ENCODE peak calls at places on chromosomes 11 and 22, in ten cellular contexts. One of them, this sample, is unnamed. For H3K4me1, the result is how much of the 10 kb centered on the place peaks cover.

GRCh38 chr11:84899740-84900139 is 727.4 kb downstream of the DLG2 start:
- DNase-seq in IMR-90: peak
- DNase-seq in endothelial cell of umbilical vein: no peak
- DNase-seq in HCT116: peak
- DNase-seq in GM23248: peak
- DNase-seq in mesenchymal stem cell: peak
- DNase-seq in neuronal stem cell: no peak
- DNase-seq in H1: no peak
- DNase-seq in neural progenitor cell: peak
- DNase-seq in DND-41: no peak
- DNase-seq in this sample: no peak

GRCh38 chr11:114848027-114848426 is 169.7 kb downstream of the NXPE2 start:
- DNase-seq in IMR-90: no peak
- DNase-seq in endothelial cell of umbilical vein: no peak
- DNase-seq in HCT116: no peak
- DNase-seq in GM23248: no peak
- DNase-seq in mesenchymal stem cell: no peak
- DNase-seq in neuronal stem cell: no peak
- DNase-seq in H1: no peak
- DNase-seq in neural progenitor cell: no peak
- DNase-seq in DND-41: no peak
- DNase-seq in this sample: no peak

GRCh38 chr11:33377852-33378385 is 120.7 kb downstream of the HIPK3 start:
- DNase-seq in IMR-90: peak
- DNase-seq in endothelial cell of umbilical vein: peak
- DNase-seq in HCT116: no peak
- DNase-seq in GM23248: peak
- DNase-seq in mesenchymal stem cell: no peak
- DNase-seq in neuronal stem cell: no peak
- DNase-seq in H1: no peak
- DNase-seq in neural progenitor cell: no peak
- DNase-seq in DND-41: no peak
- DNase-seq in this sample: no peak

GRCh38 chr11:61739966-61740365 is 12.5 kb upstream of the MYRF start:
- DNase-seq in IMR-90: no peak
- DNase-seq in endothelial cell of umbilical vein: no peak
- DNase-seq in HCT116: no peak
- DNase-seq in GM23248: no peak
- DNase-seq in mesenchymal stem cell: no peak
- DNase-seq in neuronal stem cell: no peak
- DNase-seq in H1: no peak
- DNase-seq in neural progenitor cell: no peak
- DNase-seq in DND-41: no peak
- DNase-seq in this sample: no peak

GRCh38 chr22:16963189-16963945 is 44.7 kb downstream of the GAB4 start:
- DNase-seq in IMR-90: no peak
- DNase-seq in endothelial cell of umbilical vein: no peak
- DNase-seq in HCT116: no peak
- DNase-seq in GM23248: no peak
- DNase-seq in mesenchymal stem cell: no peak
- DNase-seq in neuronal stem cell: no peak
- DNase-seq in H1: no peak
- DNase-seq in neural progenitor cell: no peak
- DNase-seq in DND-41: no peak
- DNase-seq in this sample: no peak

GRCh38 chr22:36453855-36454378 is 27.5 kb downstream of the TXN2 start:
- DNase-seq in IMR-90: no peak
- DNase-seq in endothelial cell of umbilical vein: no peak
- DNase-seq in HCT116: no peak
- DNase-seq in GM23248: no peak
- DNase-seq in mesenchymal stem cell: no peak
- DNase-seq in neuronal stem cell: no peak
- DNase-seq in H1: no peak
- DNase-seq in neural progenitor cell: no peak
- DNase-seq in DND-41: no peak
- DNase-seq in this sample: no peak

GRCh38 chr11:131962818-131963217 is 592.4 kb downstream of the NTM start:
- DNase-seq in IMR-90: no peak
- DNase-seq in endothelial cell of umbilical vein: no peak
- DNase-seq in HCT116: no peak
- DNase-seq in GM23248: no peak
- DNase-seq in mesenchymal stem cell: no peak
- DNase-seq in neuronal stem cell: no peak
- DNase-seq in H1: no peak
- DNase-seq in neural progenitor cell: no peak
- DNase-seq in DND-41: no peak
- DNase-seq in this sample: no peak

GRCh38 chr11:31810779-31811647 is at the start of gene PAX6:
- DNase-seq in IMR-90: peak
- DNase-seq in endothelial cell of umbilical vein: peak
- DNase-seq in HCT116: peak
- DNase-seq in GM23248: peak
- DNase-seq in mesenchymal stem cell: no peak
- DNase-seq in neuronal stem cell: peak
- DNase-seq in H1: no peak
- DNase-seq in neural progenitor cell: peak
- DNase-seq in DND-41: no peak
- DNase-seq in this sample: no peak

GRCh38 chr22:41535244-41535643 is 9.0 kb downstream of the POLR3H start:
- DNase-seq in IMR-90: no peak
- DNase-seq in endothelial cell of umbilical vein: no peak
- DNase-seq in HCT116: no peak
- DNase-seq in GM23248: peak
- DNase-seq in mesenchymal stem cell: peak
- DNase-seq in neuronal stem cell: no peak
- DNase-seq in H1: no peak
- DNase-seq in neural progenitor cell: peak
- DNase-seq in DND-41: no peak
- DNase-seq in this sample: no peak

GRCh38 chr22:41531422-41531727 is 12.9 kb downstream of the POLR3H start:
- DNase-seq in IMR-90: no peak
- DNase-seq in endothelial cell of umbilical vein: no peak
- DNase-seq in HCT116: no peak
- DNase-seq in GM23248: no peak
- DNase-seq in mesenchymal stem cell: no peak
- DNase-seq in neuronal stem cell: no peak
- DNase-seq in H1: no peak
- DNase-seq in neural progenitor cell: no peak
- DNase-seq in DND-41: no peak
- DNase-seq in this sample: no peak

GRCh38 chr22:41534219-41534618 is 10.1 kb downstream of the POLR3H start:
- DNase-seq in IMR-90: no peak
- DNase-seq in endothelial cell of umbilical vein: no peak
- DNase-seq in HCT116: no peak
- DNase-seq in GM23248: no peak
- DNase-seq in mesenchymal stem cell: no peak
- DNase-seq in neuronal stem cell: no peak
- DNase-seq in H1: no peak
- DNase-seq in neural progenitor cell: no peak
- DNase-seq in DND-41: no peak
- DNase-seq in this sample: no peak

GRCh38 chr22:41531736-41532477 is 12.4 kb downstream of the POLR3H start:
- DNase-seq in IMR-90: no peak
- DNase-seq in endothelial cell of umbilical vein: no peak
- DNase-seq in HCT116: no peak
- DNase-seq in GM23248: no peak
- DNase-seq in mesenchymal stem cell: no peak
- DNase-seq in neuronal stem cell: no peak
- DNase-seq in H1: no peak
- DNase-seq in neural progenitor cell: no peak
- DNase-seq in DND-41: no peak
- DNase-seq in this sample: no peak

DNA sequence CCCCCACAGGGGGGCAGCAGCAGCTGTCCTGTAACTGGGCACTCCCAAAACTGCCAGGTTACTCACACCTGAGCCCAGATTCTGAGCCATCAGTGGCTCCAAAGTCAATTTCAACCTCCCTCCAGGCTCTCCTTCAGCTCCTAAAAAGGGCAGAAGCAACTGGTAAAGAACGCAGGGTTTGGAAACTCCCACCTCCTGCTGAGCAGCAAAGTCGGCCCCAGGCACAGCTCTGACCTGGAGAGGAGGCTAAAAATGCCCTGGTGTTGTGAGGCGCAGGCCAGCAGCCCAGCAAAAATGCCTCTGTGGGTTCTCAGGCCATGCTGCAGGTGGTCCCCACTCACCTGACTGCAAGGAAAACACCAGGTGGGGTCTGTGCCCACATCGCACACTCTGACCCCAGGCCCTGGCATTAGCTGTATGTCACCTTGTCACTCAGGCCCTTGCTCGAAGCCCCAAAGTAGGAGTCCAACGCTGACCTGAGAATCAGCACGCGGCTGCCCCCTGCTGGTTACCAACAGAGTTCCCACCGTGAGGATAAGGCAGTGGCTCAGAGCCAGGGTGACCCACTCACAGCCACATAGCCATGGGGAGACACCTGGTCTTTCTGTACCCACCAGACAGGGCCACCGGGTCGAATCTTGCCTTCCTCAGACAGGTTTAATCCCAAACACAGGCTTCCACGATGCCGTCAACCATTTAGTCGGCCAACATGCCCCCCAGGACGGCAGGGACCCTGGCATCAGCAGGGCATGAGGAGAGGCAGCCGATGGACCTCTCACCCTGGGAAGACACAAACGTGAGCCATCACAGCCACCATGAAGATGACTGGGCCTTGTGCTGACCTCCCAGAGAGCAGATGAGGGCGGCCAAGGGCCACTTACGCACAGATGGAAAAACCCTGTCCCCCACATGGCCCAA is 11.1 kb downstream of the POLR3H start:
- DNase-seq in IMR-90: peak
- DNase-seq in endothelial cell of umbilical vein: peak
- DNase-seq in HCT116: no peak
- DNase-seq in GM23248: peak
- DNase-seq in mesenchymal stem cell: peak
- DNase-seq in neuronal stem cell: peak
- DNase-seq in H1: no peak
- DNase-seq in neural progenitor cell: peak
- DNase-seq in DND-41: peak
- DNase-seq in this sample: peak
- H3K9ac ChIP-seq in IMR-90: no peak
- H3K9ac ChIP-seq in endothelial cell of umbilical vein: no peak
- H3K9ac ChIP-seq in HCT116: no peak
- H3K9ac ChIP-seq in GM23248: no peak
- H3K9ac ChIP-seq in mesenchymal stem cell: no peak
- H3K9ac ChIP-seq in neuronal stem cell: no peak
- H3K9ac ChIP-seq in H1: no peak
- H3K9ac ChIP-seq in neural progenitor cell: no peak
- H3K9ac ChIP-seq in DND-41: no peak
- H3K9ac ChIP-seq in this sample: no peak

GRCh38 chr11:1010006-1010405 is 26.5 kb downstream of the MUC6 start:
- DNase-seq in IMR-90: no peak
- DNase-seq in endothelial cell of umbilical vein: no peak
- DNase-seq in HCT116: no peak
- DNase-seq in GM23248: no peak
- DNase-seq in mesenchymal stem cell: no peak
- DNase-seq in neuronal stem cell: no peak
- DNase-seq in H1: no peak
- DNase-seq in neural progenitor cell: no peak
- DNase-seq in DND-41: no peak
- DNase-seq in this sample: no peak

GRCh38 chr11:1009371-1009770 is 27.1 kb downstream of the MUC6 start:
- DNase-seq in IMR-90: no peak
- DNase-seq in endothelial cell of umbilical vein: no peak
- DNase-seq in HCT116: no peak
- DNase-seq in GM23248: no peak
- DNase-seq in mesenchymal stem cell: no peak
- DNase-seq in neuronal stem cell: no peak
- DNase-seq in H1: no peak
- DNase-seq in neural progenitor cell: no peak
- DNase-seq in DND-41: no peak
- DNase-seq in this sample: no peak

GRCh38 chr11:1008001-1008400 is 28.5 kb downstream of the MUC6 start:
- DNase-seq in IMR-90: no peak
- DNase-seq in endothelial cell of umbilical vein: no peak
- DNase-seq in HCT116: no peak
- DNase-seq in GM23248: no peak
- DNase-seq in mesenchymal stem cell: no peak
- DNase-seq in neuronal stem cell: no peak
- DNase-seq in H1: no peak
- DNase-seq in neural progenitor cell: no peak
- DNase-seq in DND-41: no peak
- DNase-seq in this sample: no peak

GRCh38 chr11:1007279-1007678 is 29.2 kb downstream of the MUC6 start:
- DNase-seq in IMR-90: no peak
- DNase-seq in endothelial cell of umbilical vein: no peak
- DNase-seq in HCT116: no peak
- DNase-seq in GM23248: no peak
- DNase-seq in mesenchymal stem cell: no peak
- DNase-seq in neuronal stem cell: no peak
- DNase-seq in H1: no peak
- DNase-seq in neural progenitor cell: no peak
- DNase-seq in DND-41: no peak
- DNase-seq in this sample: no peak

GRCh38 chr11:1008781-1009180 is 27.7 kb downstream of the MUC6 start:
- DNase-seq in IMR-90: no peak
- DNase-seq in endothelial cell of umbilical vein: no peak
- DNase-seq in HCT116: no peak
- DNase-seq in GM23248: no peak
- DNase-seq in mesenchymal stem cell: no peak
- DNase-seq in neuronal stem cell: no peak
- DNase-seq in H1: no peak
- DNase-seq in neural progenitor cell: no peak
- DNase-seq in DND-41: no peak
- DNase-seq in this sample: no peak
- H3K4me2 ChIP-seq in IMR-90: no peak
- H3K4me2 ChIP-seq in endothelial cell of umbilical vein: no peak
- H3K4me2 ChIP-seq in HCT116: no peak
- H3K4me2 ChIP-seq in GM23248: no peak
- H3K4me2 ChIP-seq in mesenchymal stem cell: no peak
- H3K4me2 ChIP-seq in neuronal stem cell: no peak
- H3K4me2 ChIP-seq in H1: no peak
- H3K4me2 ChIP-seq in neural progenitor cell: no peak
- H3K4me2 ChIP-seq in DND-41: no peak
- H3K4me2 ChIP-seq in this sample: no peak

GRCh38 chr11:122258446-122258994 is 142.5 kb upstream of the BLID start:
- DNase-seq in IMR-90: no peak
- DNase-seq in endothelial cell of umbilical vein: no peak
- DNase-seq in HCT116: no peak
- DNase-seq in GM23248: no peak
- DNase-seq in mesenchymal stem cell: no peak
- DNase-seq in neuronal stem cell: no peak
- DNase-seq in H1: no peak
- DNase-seq in neural progenitor cell: no peak
- DNase-seq in DND-41: no peak
- DNase-seq in this sample: no peak

GRCh38 chr11:122253541-122254317 is 137.7 kb upstream of the BLID start:
- DNase-seq in IMR-90: peak
- DNase-seq in endothelial cell of umbilical vein: no peak
- DNase-seq in HCT116: no peak
- DNase-seq in GM23248: peak
- DNase-seq in mesenchymal stem cell: no peak
- DNase-seq in neuronal stem cell: no peak
- DNase-seq in H1: no peak
- DNase-seq in neural progenitor cell: peak
- DNase-seq in DND-41: no peak
- DNase-seq in this sample: no peak

GRCh38 chr11:122261546-122261945 is 145.5 kb upstream of the BLID start:
- DNase-seq in IMR-90: peak
- DNase-seq in endothelial cell of umbilical vein: no peak
- DNase-seq in HCT116: no peak
- DNase-seq in GM23248: peak
- DNase-seq in mesenchymal stem cell: peak
- DNase-seq in neuronal stem cell: no peak
- DNase-seq in H1: no peak
- DNase-seq in neural progenitor cell: no peak
- DNase-seq in DND-41: no peak
- DNase-seq in this sample: no peak

GRCh38 chr11:122264121-122264520 is 148.1 kb upstream of the BLID start:
- DNase-seq in IMR-90: no peak
- DNase-seq in endothelial cell of umbilical vein: no peak
- DNase-seq in HCT116: no peak
- DNase-seq in GM23248: no peak
- DNase-seq in mesenchymal stem cell: no peak
- DNase-seq in neuronal stem cell: no peak
- DNase-seq in H1: no peak
- DNase-seq in neural progenitor cell: no peak
- DNase-seq in DND-41: no peak
- DNase-seq in this sample: no peak

GRCh38 chr11:122259149-122259821 is 143.3 kb upstream of the BLID start:
- DNase-seq in IMR-90: no peak
- DNase-seq in endothelial cell of umbilical vein: no peak
- DNase-seq in HCT116: no peak
- DNase-seq in GM23248: no peak
- DNase-seq in mesenchymal stem cell: no peak
- DNase-seq in neuronal stem cell: no peak
- DNase-seq in H1: no peak
- DNase-seq in neural progenitor cell: no peak
- DNase-seq in DND-41: no peak
- DNase-seq in this sample: no peak
- H3K4me1 ChIP-seq in IMR-90: under half
- H3K4me1 ChIP-seq in endothelial cell of umbilical vein: under half
- H3K4me1 ChIP-seq in HCT116: under half
- H3K4me1 ChIP-seq in GM23248: under half
- H3K4me1 ChIP-seq in mesenchymal stem cell: under half
- H3K4me1 ChIP-seq in neuronal stem cell: under half
- H3K4me1 ChIP-seq in H1: under half
- H3K4me1 ChIP-seq in neural progenitor cell: under half
- H3K4me1 ChIP-seq in DND-41: under half
- H3K4me1 ChIP-seq in this sample: under half

DNA sequence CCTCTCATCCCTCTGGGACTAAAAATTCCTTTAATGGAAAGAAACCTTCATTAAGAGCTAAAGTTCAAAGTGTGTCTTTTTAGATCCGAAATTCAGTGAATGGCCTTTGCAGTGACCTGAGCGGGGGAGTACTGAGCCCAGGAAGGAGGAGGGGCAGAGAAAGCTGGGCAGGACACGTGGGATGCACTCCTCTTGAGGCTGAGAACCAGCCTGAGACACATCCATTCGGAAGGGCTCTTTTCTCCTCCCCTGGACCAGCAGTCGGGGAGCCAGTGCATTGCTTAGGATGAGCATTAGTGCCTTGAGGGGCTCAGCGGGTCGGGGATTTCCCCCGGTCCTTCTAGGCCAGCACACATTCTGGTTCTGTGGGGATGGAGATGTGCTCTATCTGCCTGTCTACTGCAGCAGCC is 258.9 kb upstream of the B3GAT1 start:
- DNase-seq in IMR-90: no peak
- DNase-seq in endothelial cell of umbilical vein: no peak
- DNase-seq in HCT116: no peak
- DNase-seq in GM23248: no peak
- DNase-seq in mesenchymal stem cell: no peak
- DNase-seq in neuronal stem cell: no peak
- DNase-seq in H1: no peak
- DNase-seq in neural progenitor cell: no peak
- DNase-seq in DND-41: no peak
- DNase-seq in this sample: no peak
- H3K9ac ChIP-seq in IMR-90: no peak
- H3K9ac ChIP-seq in endothelial cell of umbilical vein: no peak
- H3K9ac ChIP-seq in HCT116: no peak
- H3K9ac ChIP-seq in GM23248: no peak
- H3K9ac ChIP-seq in mesenchymal stem cell: no peak
- H3K9ac ChIP-seq in neuronal stem cell: no peak
- H3K9ac ChIP-seq in H1: no peak
- H3K9ac ChIP-seq in neural progenitor cell: no peak
- H3K9ac ChIP-seq in DND-41: no peak
- H3K9ac ChIP-seq in this sample: no peak

This sample was measured in Karpas-422.